ENCODE peak calls at places on chromosomes 3 and 15, in five cellular contexts. T is adrenal gland, U is substantia nigra, S is AG04450, I is IMR-90. D is an unnamed sample.

GRCh38 chr3:151468284-151468917 is 7.5 kb upstream of the IGSF10 start:
- DNase-seq in U (no peak), I (peak; percentile 62), T (peak; percentile 67), S (peak; percentile 42), D (no peak)

GRCh38 chr3:133956333-133956732 is 60.7 kb upstream of the RAB6B start:
- DNase-seq in S (no peak), I (no peak), U (no peak), T (peak; percentile 76), D (no peak)

GRCh38 chr15:31247404-31247803 is 79.2 kb upstream of the KLF13 start:
- DNase-seq in T (no peak), I (no peak), S (no peak), U (no peak), D (no peak)

GRCh38 chr3:32421185-32421584 is 29.5 kb downstream of the CMTM7 start:
- DNase-seq in I (no peak), S (no peak), U (no peak), T (peak; percentile 40), D (no peak)

GRCh38 chr3:187943677-187944390 is 198.6 kb upstream of the BCL6 start:
- DNase-seq in S (no peak), I (peak; percentile 39), T (no peak), U (no peak), D (no peak)

GRCh38 chr3:84836961-84837360 is 121.8 kb upstream of the CADM2 start:
- DNase-seq in U (no peak), T (no peak), I (no peak), S (no peak), D (no peak)

GRCh38 chr15:27479232-27480140 is 508.5 kb downstream of the GABRG3 start:
- DNase-seq in I (no peak), T (no peak), S (no peak), U (no peak), D (no peak)

GRCh38 chr3:12729313-12729676 is 29.8 kb downstream of the TMEM40 start:
- DNase-seq in U (no peak), I (peak; percentile 60), S (no peak), T (no peak), D (no peak)

GRCh38 chr3:188349276-188349962 is 195.5 kb downstream of the LPP start:
- DNase-seq in I (no peak), U (no peak), S (no peak), T (no peak), D (no peak)

GRCh38 chr3:155129396-155129795 is 49.3 kb downstream of the MME start:
- DNase-seq in T (no peak), S (no peak), I (no peak), U (no peak), D (no peak)

GRCh38 chr3:43194490-43195115 is 88.7 kb upstream of the POMGNT2 start:
- DNase-seq in S (no peak), I (no peak), U (no peak), T (no peak), D (no peak)

GRCh38 chr3:58573638-58574037 is 3.6 kb downstream of the FAM107A start:
- DNase-seq in S (no peak), I (no peak), U (no peak), T (no peak), D (no peak)

GRCh38 chr15:100930306-100930848 is 11.2 kb downstream of the LRRK1 start:
- DNase-seq in U (no peak), I (no peak), S (no peak), T (no peak), D (no peak)

GRCh38 chr15:52288051-52288942 is 7.3 kb downstream of the MYO5C start:
- DNase-seq in I (peak; percentile 46), U (no peak), S (peak; percentile 13), T (no peak), D (no peak)

GRCh38 chr3:57151021-57151449 is 14.1 kb downstream of the IL17RD start:
- DNase-seq in S (no peak), U (no peak), T (no peak), I (peak; percentile 20), D (no peak)

GRCh38 chr3:27507111-27507510 is 22.9 kb upstream of the SLC4A7 start:
- DNase-seq in T (no peak), S (no peak), U (no peak), I (peak; percentile 43), D (no peak)

GRCh38 chr15:89299896-89300295 is 34.7 kb downstream of the POLG start:
- DNase-seq in U (no peak), S (peak; percentile 13), T (no peak), I (peak; percentile 64), D (no peak)

GRCh38 chr15:75129788-75130187 is 71.9 kb upstream of the C15orf39 start:
- DNase-seq in I (no peak), U (no peak), S (no peak), T (no peak), D (no peak)

GRCh38 chr15:75127186-75127585 is 74.5 kb upstream of the C15orf39 start:
- DNase-seq in S (no peak), U (no peak), I (no peak), T (no peak), D (no peak)

GRCh38 chr15:75134748-75135147 is 66.9 kb upstream of the C15orf39 start:
- DNase-seq in U (no peak), I (no peak), T (no peak), S (no peak), D (no peak)

GRCh38 chr15:75130597-75131268 is 70.9 kb upstream of the C15orf39 start:
- DNase-seq in U (no peak), T (no peak), S (no peak), I (no peak), D (no peak)

GRCh38 chr15:75131269-75131643 is 70.4 kb upstream of the C15orf39 start:
- DNase-seq in S (no peak), I (no peak), T (no peak), U (no peak), D (no peak)
- H3K27ac ChIP-seq in S (no peak overlapping the region), I (no peak overlapping the region), T (no peak overlapping the region), U (no peak overlapping the region), D (no peak overlapping the region)

GRCh38 chr15:39432935-39433334 is 147.9 kb upstream of the THBS1 start:
- DNase-seq in S (no peak), U (no peak), T (no peak), I (no peak), D (no peak)

GRCh38 chr15:39433351-39433750 is 147.5 kb upstream of the THBS1 start:
- DNase-seq in T (no peak), I (no peak), S (no peak), U (no peak), D (no peak)

GRCh38 chr15:39430389-39430788 is 150.5 kb upstream of the THBS1 start:
- DNase-seq in U (no peak), S (no peak), I (no peak), T (no peak), D (no peak)

GRCh38 chr15:39431371-39431770 is 149.5 kb upstream of the THBS1 start:
- DNase-seq in T (no peak), U (no peak), I (peak; percentile 40), S (no peak), D (no peak)

DNA sequence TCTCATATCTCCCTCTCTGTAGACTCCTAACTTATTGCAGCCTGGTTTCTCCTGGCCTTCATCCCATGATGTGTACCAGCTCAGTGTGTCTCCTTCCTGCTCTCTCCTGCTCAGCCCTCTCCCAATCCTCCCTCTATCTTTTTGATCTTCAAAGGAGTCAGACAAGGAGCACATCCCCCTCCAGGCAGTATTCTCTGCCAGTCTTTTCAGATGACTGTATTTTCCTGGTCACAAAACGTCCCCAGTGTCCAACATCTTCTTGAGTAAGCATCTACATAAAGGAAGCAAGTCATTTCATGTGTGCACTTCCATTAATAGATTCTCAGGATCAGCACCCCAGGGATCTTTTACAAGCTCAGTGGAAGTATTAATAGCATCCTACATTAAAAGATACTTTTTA is 148.9 kb upstream of the THBS1 start:
- DNase-seq in T (no peak), U (no peak), S (no peak), I (no peak), D (no peak)
- H3K27ac ChIP-seq in T (no peak overlapping the region), U (no peak overlapping the region), S (no peak overlapping the region), I (no peak overlapping the region), D (no peak overlapping the region)

GRCh38 chr15:65551183-65551582 is 20.9 kb downstream of the HACD3 start:
- DNase-seq in S (no peak), I (no peak), U (no peak), T (no peak), D (no peak)
- H3K27ac ChIP-seq in S (no peak overlapping the region), I (no peak overlapping the region), U (no peak overlapping the region), T (no peak overlapping the region), D (no peak overlapping the region)

GRCh38 chr15:63510548-63510940 is 6.2 kb downstream of the USP3 start:
- DNase-seq in I (no peak), T (no peak), S (no peak), U (no peak), D (no peak)
- H3K27ac ChIP-seq in I (no peak overlapping the region), T (peak overlapping the region; percentile 38), S (no peak overlapping the region), U (no peak overlapping the region), D (no peak overlapping the region)

D was measured in caudate nucleus.